ENCODE peak calls at places on chromosomes 6 and 20, in eight cellular contexts. G, V, Y, P, A, X, S and Z are unnamed samples.

GRCh38 chr6:139800837-139801236 is 426.4 kb upstream of the CITED2 start:
- DNase-seq in Y (no peak), G (no peak), V (no peak), P (no peak), X (peak), A (no peak), S (no peak), Z (no peak)

GRCh38 chr6:22271044-22271443 is 25.8 kb downstream of the PRL start:
- DNase-seq in G (no peak), X (no peak), S (peak), A (no peak), Y (no peak), V (no peak), P (no peak), Z (no peak)

GRCh38 chr6:164396071-164397047 is 913.0 kb downstream of the C6orf118 start:
- DNase-seq in Y (peak), A (no peak), S (peak), P (no peak), V (no peak), G (peak), X (no peak), Z (no peak)

GRCh38 chr20:13221673-13222318 is 722 bp downstream of the ISM1 start:
- DNase-seq in G (peak), X (peak), S (peak), V (peak), Y (peak), P (no peak), A (peak), Z (no peak)

GRCh38 chr20:25127761-25128537 is 46.0 kb upstream of the VSX1 start:
- DNase-seq in G (no peak), S (no peak), V (no peak), X (no peak), P (no peak), A (no peak), Y (no peak), Z (no peak)

GRCh38 chr20:46400253-46400652 is 6.2 kb downstream of the ELMO2 start:
- DNase-seq in Y (no peak), P (peak), G (no peak), V (no peak), X (no peak), A (no peak), S (peak), Z (peak)

GRCh38 chr20:9660236-9660868 is 146.0 kb downstream of the LAMP5 start:
- DNase-seq in G (no peak), V (no peak), P (no peak), A (peak), X (no peak), Y (peak), S (peak), Z (no peak)

GRCh38 chr20:36097751-36098151 is 56.8 kb upstream of the EPB41L1 start:
- DNase-seq in S (no peak), P (no peak), X (peak), A (no peak), G (no peak), V (no peak), Y (no peak), Z (no peak)

GRCh38 chr6:3039384-3039783 is 28.9 kb upstream of the RIPK1 start:
- DNase-seq in V (no peak), A (no peak), X (peak), P (no peak), Y (no peak), G (no peak), S (no peak), Z (no peak)

GRCh38 chr6:163965426-163966348 is 551.2 kb downstream of the QKI start:
- DNase-seq in X (peak), Y (no peak), P (no peak), S (no peak), A (peak), V (no peak), G (no peak), Z (no peak)

GRCh38 chr6:156787569-156788492 is 10.7 kb downstream of the ARID1B start:
- DNase-seq in X (peak), A (no peak), V (no peak), P (no peak), Y (no peak), G (no peak), S (no peak), Z (no peak)

GRCh38 chr6:170096803-170097504 is 193.9 kb downstream of the DLL1 start:
- DNase-seq in X (no peak), S (no peak), Y (no peak), G (no peak), A (no peak), V (no peak), P (no peak), Z (no peak)

GRCh38 chr20:18202966-18203365 is 65.3 kb downstream of the KAT14 start:
- DNase-seq in Y (no peak), P (no peak), A (no peak), V (no peak), S (no peak), X (no peak), G (no peak), Z (no peak)

GRCh38 chr6:117530467-117531242 is 48.2 kb downstream of the DCBLD1 start:
- DNase-seq in X (no peak), S (peak), P (no peak), G (no peak), V (no peak), Y (no peak), A (no peak), Z (no peak)

GRCh38 chr6:168155193-168155592 is 76.2 kb upstream of the FRMD1 start:
- DNase-seq in P (no peak), A (no peak), V (no peak), Y (no peak), X (no peak), S (peak), G (no peak), Z (no peak)

GRCh38 chr20:46580613-46581012 is 30.2 kb upstream of the OCSTAMP start:
- DNase-seq in G (no peak), X (no peak), P (no peak), Y (no peak), A (no peak), S (no peak), V (no peak), Z (no peak)

GRCh38 chr6:128172752-128173151 is 271.9 kb upstream of the THEMIS start:
- DNase-seq in P (no peak), X (peak), S (no peak), A (no peak), G (no peak), Y (no peak), V (no peak), Z (no peak)

GRCh38 chr6:66623050-66623449 is 916.0 kb upstream of the EYS start:
- DNase-seq in G (no peak), X (no peak), P (no peak), A (no peak), Y (no peak), S (no peak), V (no peak), Z (no peak)